ENCODE peak calls at places on chromosomes 2 and 18, in five cellular contexts. E, G, C, R and P are unnamed samples.
A peak's percentile ranks its signal among the peaks of the same experiment; 100 is the strongest.

GRCh38 chr18:76494541-76495403 is at the start of gene ZNF516:
- DNase-seq in E (peak; percentile 56), G (no peak), C (peak; percentile 65), R (peak; percentile 45), P (no peak)

GRCh38 chr2:222611684-222612083 is 44.2 kb downstream of the FARSB start:
- DNase-seq in E (no peak), G (no peak), C (no peak), R (no peak), P (no peak)

GRCh38 chr2:232421189-232421785 is 14.6 kb downstream of the ALPG start:
- DNase-seq in E (no peak), G (no peak), C (no peak), R (peak; percentile 42), P (no peak)

GRCh38 chr2:64679673-64680425 is 26.1 kb upstream of the SERTAD2 start:
- DNase-seq in E (no peak), G (no peak), C (no peak), R (no peak), P (no peak)

GRCh38 chr2:120429586-120430500 is 83.9 kb downstream of the INHBB start:
- DNase-seq in E (no peak), G (no peak), C (no peak), R (no peak), P (no peak)

GRCh38 chr2:80638759-80639158 is 334.2 kb upstream of the LRRTM1 start:
- DNase-seq in E (no peak), G (no peak), C (no peak), R (no peak), P (no peak)

GRCh38 chr2:114128725-114129124 is 238.8 kb downstream of the ACTR3 start:
- DNase-seq in E (no peak), G (no peak), C (no peak), R (no peak), P (no peak)

GRCh38 chr18:58805482-58806187 is 59.0 kb upstream of the ZNF532 start:
- DNase-seq in E (no peak), G (no peak), C (no peak), R (no peak), P (no peak)

GRCh38 chr2:113925884-113926283 is 36.0 kb downstream of the ACTR3 start:
- DNase-seq in E (no peak), G (no peak), C (no peak), R (no peak), P (no peak)

GRCh38 chr18:13892098-13892497 is 23.2 kb downstream of the MC2R start:
- DNase-seq in E (no peak), G (no peak), C (peak; percentile 13), R (no peak), P (no peak)

GRCh38 chr2:128534688-128535392 is 216.2 kb upstream of the HS6ST1 start:
- DNase-seq in E (no peak), G (no peak), C (no peak), R (no peak), P (no peak)

GRCh38 chr2:64488050-64488974 is 34.4 kb downstream of the LGALSL start:
- DNase-seq in E (peak; percentile 74), G (peak; percentile 24), C (peak; percentile 84), R (peak; percentile 84), P (peak; percentile 13)

GRCh38 chr2:26616864-26617135 is 24.4 kb downstream of the CIB4 start:
- DNase-seq in E (no peak), G (no peak), C (no peak), R (no peak), P (no peak)

GRCh38 chr18:56128153-56128791 is 510.1 kb downstream of the TXNL1 start:
- DNase-seq in E (no peak), G (no peak), C (no peak), R (no peak), P (no peak)

GRCh38 chr2:223306371-223306770 is 254.4 kb downstream of the KCNE4 start:
- DNase-seq in E (no peak), G (peak; percentile 1), C (peak; percentile 56), R (no peak), P (peak; percentile 18)

GRCh38 chr2:45009928-45010705 is 865 bp upstream of the SIX2 start:
- DNase-seq in E (peak; percentile 33), G (no peak), C (no peak), R (peak; percentile 57), P (no peak)

GRCh38 chr2:186590538-186591441 is 934 bp downstream of the ITGAV start:
- DNase-seq in E (peak; percentile 52), G (no peak), C (peak; percentile 44), R (peak; percentile 49), P (no peak)

GRCh38 chr2:57890462-57890861 is 156.1 kb upstream of the VRK2 start:
- DNase-seq in E (no peak), G (no peak), C (peak; percentile 31), R (no peak), P (no peak)

GRCh38 chr2:155310589-155310988 is 612.1 kb downstream of the KCNJ3 start:
- DNase-seq in E (no peak), G (no peak), C (peak; percentile 44), R (no peak), P (peak; percentile 28)

GRCh38 chr2:97770450-97770849 is 57.1 kb downstream of the ZAP70 start:
- DNase-seq in E (no peak), G (no peak), C (no peak), R (no peak), P (no peak)

GRCh38 chr2:187117483-187117882 is 268.5 kb upstream of the ZSWIM2 start:
- DNase-seq in E (no peak), G (no peak), C (no peak), R (no peak), P (no peak)

GRCh38 chr18:505483-506122 is 5.1 kb upstream of the COLEC12 start:
- DNase-seq in E (no peak), G (no peak), C (peak; percentile 38), R (no peak), P (no peak)

GRCh38 chr2:113105047-113105446 is 22.4 kb upstream of the IL1RN start:
- DNase-seq in E (no peak), G (no peak), C (no peak), R (no peak), P (no peak)

GRCh38 chr2:169711751-169712509 is 17.7 kb downstream of the PHOSPHO2 start:
- DNase-seq in E (no peak), G (no peak), C (no peak), R (peak; percentile 55), P (no peak)

GRCh38 chr2:30109856-30110255 is 37.0 kb upstream of the YPEL5 start:
- DNase-seq in E (no peak), G (no peak), C (no peak), R (no peak), P (no peak)

GRCh38 chr18:7572837-7573236 is 5.7 kb downstream of the PTPRM start:
- DNase-seq in E (no peak), G (no peak), C (peak; percentile 17), R (no peak), P (no peak)

GRCh38 chr2:195505701-195506100 is 151.3 kb upstream of the SLC39A10 start:
- DNase-seq in E (no peak), G (no peak), C (peak; percentile 68), R (no peak), P (no peak)

GRCh38 chr2:64260817-64261216 is 116.6 kb upstream of the PELI1 start:
- DNase-seq in E (peak; percentile 44), G (no peak), C (peak; percentile 88), R (peak; percentile 38), P (no peak)

GRCh38 chr18:30094556-30094955 is 948.0 kb downstream of the DSC3 start:
- DNase-seq in E (no peak), G (no peak), C (no peak), R (no peak), P (peak; percentile 15)

GRCh38 chr2:84781942-84782716 is 98.8 kb downstream of the TRABD2A start:
- DNase-seq in E (no peak), G (no peak), C (peak; percentile 32), R (peak; percentile 83), P (no peak)
- H3K4me3 ChIP-seq in E (no peak overlapping the region), G (no peak overlapping the region), C (no peak overlapping the region), R (no peak overlapping the region), P (no peak overlapping the region)

GRCh38 chr2:205296959-205297358 is 385.3 kb upstream of the NRP2 start:
- DNase-seq in E (no peak), G (no peak), C (no peak), R (no peak), P (no peak)
- TF ChIP-seq CTCF in E (no peak), G (no peak), C (no peak), R (no peak), P (no peak)

DNA sequence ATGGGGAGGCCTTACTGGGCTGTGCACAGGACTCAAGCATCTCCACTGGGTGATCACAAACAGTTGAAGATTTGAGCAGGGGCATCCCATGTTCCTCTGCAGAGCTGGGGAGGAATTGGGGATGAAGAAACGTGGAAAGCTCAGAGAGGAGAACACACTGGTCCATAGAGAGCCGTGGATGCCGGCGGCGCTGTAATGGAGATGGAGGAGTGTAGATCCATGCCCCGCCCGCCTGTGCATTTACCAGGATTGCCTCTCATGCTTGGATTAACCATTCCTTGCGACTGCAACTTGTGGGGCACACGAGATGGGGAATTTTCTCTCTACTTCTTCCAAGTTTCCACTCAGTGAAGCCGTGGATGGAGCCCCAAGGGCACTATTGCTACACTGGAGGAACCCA is 115.9 kb downstream of the NCK2 start:
- DNase-seq in E (no peak), G (no peak), C (no peak), R (no peak), P (no peak)
- H3K4me3 ChIP-seq in E (no peak overlapping the region), G (no peak overlapping the region), C (no peak overlapping the region), R (no peak overlapping the region), P (no peak overlapping the region)

GRCh38 chr2:160329196-160329595 is 129.1 kb upstream of the ITGB6 start:
- DNase-seq in E (no peak), G (no peak), C (no peak), R (no peak), P (no peak)
- TF ChIP-seq CTCF in E (no peak), G (no peak), C (no peak), R (no peak), P (no peak)